ENCODE peak calls at places on chromosomes 7 and 10, in six cellular contexts. N is CD8-positive, alpha-beta T cell; K is fibroblast of lung; G is body of pancreas; O is dorsolateral prefrontal cortex; C is fibroblast of the aortic adventitia. F is an unnamed sample.

GRCh38 chr10:78194539-78195402 is 161.1 kb downstream of the RPS24 start:
- DNase-seq in O (no peak), G (no peak), N (no peak), K (peak; percentile 43), C (peak; percentile 32), F (no peak)

GRCh38 chr7:137996386-137996851 is 5.5 kb downstream of the CREB3L2 start:
- DNase-seq in O (no peak), K (peak; percentile 89), N (no peak), G (peak; percentile 53), C (peak; percentile 73), F (peak; percentile 79)

GRCh38 chr7:51242007-51242691 is 74.5 kb downstream of the COBL start:
- DNase-seq in G (no peak), O (no peak), N (no peak), K (no peak), C (peak; percentile 3), F (no peak)

GRCh38 chr10:21813944-21814343 is 189.6 kb downstream of the DNAJC1 start:
- DNase-seq in N (no peak), K (no peak), O (no peak), G (no peak), C (no peak), F (no peak)

GRCh38 chr7:65238785-65239184 is 134.9 kb upstream of the ZNF92 start:
- DNase-seq in N (no peak), K (no peak), G (no peak), O (no peak), C (no peak), F (no peak)

GRCh38 chr10:43006490-43006889 is 70.4 kb upstream of the RET start:
- DNase-seq in N (no peak), O (no peak), K (no peak), C (no peak), G (no peak), F (no peak)

GRCh38 chr10:8053446-8054242 is 844 bp upstream of the GATA3 start:
- DNase-seq in G (peak; percentile 54), N (peak; percentile 95), O (no peak), K (peak; percentile 77), C (peak; percentile 68), F (peak; percentile 23)

GRCh38 chr7:10940748-10941358 is 32.8 kb upstream of the PHF14 start:
- DNase-seq in N (peak; percentile 5), C (no peak), G (peak; percentile 19), O (no peak), K (no peak), F (no peak)

GRCh38 chr10:9301148-9301547 is 1246.7 kb downstream of the GATA3 start:
- DNase-seq in G (no peak), O (no peak), K (no peak), C (peak; percentile 23), N (no peak), F (no peak)

GRCh38 chr10:112307631-112308502 is 24.7 kb downstream of the TECTB start:
- DNase-seq in C (peak; percentile 62), G (peak; percentile 44), O (no peak), K (peak; percentile 14), N (peak; percentile 10), F (no peak)

GRCh38 chr7:141590666-141591065 is 39.5 kb downstream of the AGK start:
- DNase-seq in G (no peak), K (no peak), O (no peak), N (no peak), C (no peak), F (no peak)

GRCh38 chr7:28708458-28708951 is 249.6 kb downstream of the TRIL start:
- DNase-seq in N (no peak), G (no peak), O (peak; percentile 79), K (peak; percentile 66), C (peak; percentile 15), F (no peak)

GRCh38 chr7:44287488-44288380 is 37.7 kb downstream of the CAMK2B start:
- DNase-seq in K (no peak), N (peak; percentile 1), O (peak; percentile 26), G (peak; percentile 2), C (no peak), F (no peak)

GRCh38 chr7:80277434-80278427 is 143.1 kb downstream of the GNAI1 start:
- DNase-seq in G (no peak), N (no peak), K (peak; percentile 59), C (peak; percentile 61), O (no peak), F (peak; percentile 79)

GRCh38 chr7:24135003-24135817 is 148.8 kb upstream of the NPY start:
- DNase-seq in O (no peak), G (no peak), K (no peak), C (no peak), N (no peak), F (no peak)

GRCh38 chr7:121798896-121799295 is 74.1 kb upstream of the PTPRZ1 start:
- DNase-seq in G (no peak), K (peak; percentile 45), N (no peak), O (no peak), C (no peak), F (peak; percentile 75)

GRCh38 chr10:114103286-114103685 is 59.6 kb downstream of the ADRB1 start:
- DNase-seq in G (no peak), C (peak; percentile 77), K (peak; percentile 58), O (no peak), N (no peak), F (peak; percentile 55)

GRCh38 chr10:114095676-114096331 is 52.1 kb downstream of the ADRB1 start:
- DNase-seq in K (no peak), N (no peak), O (no peak), G (no peak), C (no peak), F (no peak)

GRCh38 chr10:114102253-114102652 is 58.6 kb downstream of the ADRB1 start:
- DNase-seq in N (no peak), K (no peak), G (no peak), O (no peak), C (no peak), F (no peak)

GRCh38 chr10:114096864-114097263 is 53.2 kb downstream of the ADRB1 start:
- DNase-seq in G (no peak), N (no peak), K (no peak), C (no peak), O (no peak), F (no peak)

DNA sequence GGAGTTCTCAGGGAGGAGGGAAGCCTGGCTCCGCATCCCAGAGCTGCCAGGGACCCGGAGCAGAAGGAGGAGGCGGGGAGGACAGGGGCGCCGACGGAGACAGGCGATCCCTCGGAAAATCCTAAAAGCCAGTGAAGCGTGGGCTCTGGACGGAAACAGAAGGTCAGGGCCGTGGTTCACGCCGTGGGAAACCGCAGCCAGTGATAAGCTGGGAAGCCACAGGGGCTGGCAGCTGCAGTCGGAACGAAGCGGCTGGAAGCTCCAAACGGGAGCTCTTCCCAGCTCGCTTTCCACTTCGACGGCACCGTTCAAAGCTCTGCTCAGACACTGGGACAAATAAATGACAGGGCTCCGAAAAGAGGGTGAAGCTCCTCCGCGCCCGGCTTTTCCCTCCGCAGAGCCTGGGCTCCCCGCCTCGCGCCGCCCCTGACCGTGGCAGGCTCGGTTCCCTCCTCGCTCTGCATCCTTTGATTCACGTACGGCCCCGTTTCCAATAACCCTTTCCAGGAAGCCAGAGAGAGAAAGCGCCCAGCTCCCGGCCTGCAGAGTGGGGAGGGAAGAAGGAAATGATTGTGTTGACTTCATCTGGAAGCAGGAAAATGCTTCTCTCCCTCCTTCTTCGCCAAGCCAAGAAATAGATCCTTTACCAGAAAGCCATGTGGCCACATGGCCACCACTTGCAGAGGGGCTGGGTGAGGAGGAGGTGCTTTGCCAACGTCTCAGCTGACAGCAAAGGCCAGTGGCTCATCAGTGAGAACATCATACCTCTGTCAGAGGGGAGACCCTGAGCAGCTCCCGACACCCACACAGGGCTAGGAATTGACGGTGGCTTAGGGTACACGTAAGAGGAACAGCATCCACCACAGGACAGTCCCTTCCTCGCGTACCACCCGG is 57.4 kb downstream of the ADRB1 start:
- DNase-seq in K (peak; percentile 72), N (no peak), O (no peak), C (peak; percentile 33), G (peak; percentile 33), F (peak; percentile 33)
- H3K4me3 ChIP-seq in K (peak overlapping the region; percentile 49), N (no peak overlapping the region), O (peak overlapping the region; percentile 63), C (peak overlapping the region; percentile 51), G (no peak overlapping the region), F (peak overlapping the region; percentile 32)

GRCh38 chr10:63133787-63134557 is 844 bp downstream of the NRBF2 start:
- DNase-seq in K (peak; percentile 60), C (peak; percentile 57), O (no peak), G (no peak), N (no peak), F (no peak)
- TF ChIP-seq CTCF in K (no peak), C (no peak), O (no peak), G (no peak), N (no peak), F (no peak)

GRCh38 chr10:90801608-90802007 is 56.2 kb downstream of the HTR7 start:
- DNase-seq in C (no peak), K (no peak), O (no peak), G (no peak), N (no peak), F (no peak)

GRCh38 chr10:90804354-90804753 is 53.5 kb downstream of the HTR7 start:
- DNase-seq in N (no peak), C (no peak), O (no peak), K (no peak), G (no peak), F (no peak)

GRCh38 chr10:90800232-90800796 is 57.5 kb downstream of the HTR7 start:
- DNase-seq in N (no peak), K (no peak), O (no peak), G (no peak), C (no peak), F (no peak)

GRCh38 chr10:90806677-90807076 is 51.2 kb downstream of the HTR7 start:
- DNase-seq in C (no peak), O (no peak), N (no peak), G (no peak), K (no peak), F (no peak)

DNA sequence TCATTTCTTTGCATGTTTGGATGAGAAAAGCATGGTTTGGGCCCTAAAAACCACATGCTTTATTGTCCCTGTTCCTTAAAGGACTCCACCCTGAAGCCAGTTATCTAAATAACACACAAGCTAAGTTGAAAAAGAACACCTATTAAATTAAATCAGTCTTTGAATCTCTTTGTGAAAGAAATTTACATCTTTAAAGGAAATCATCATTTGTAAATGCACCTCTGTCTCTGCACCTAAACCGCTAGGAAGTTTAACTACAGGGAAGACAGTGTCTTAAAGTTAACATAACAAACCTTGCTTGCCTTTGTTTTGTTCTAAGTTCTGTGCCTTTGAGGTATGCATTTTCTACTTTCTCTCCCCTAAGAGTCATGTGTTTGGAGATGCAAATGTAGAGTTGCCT is 52.6 kb downstream of the HTR7 start:
- DNase-seq in O (no peak), G (no peak), C (no peak), N (no peak), K (no peak), F (no peak)
- H3K4me3 ChIP-seq in O (no peak overlapping the region), G (no peak overlapping the region), C (no peak overlapping the region), N (no peak overlapping the region), K (no peak overlapping the region), F (no peak overlapping the region)

DNA sequence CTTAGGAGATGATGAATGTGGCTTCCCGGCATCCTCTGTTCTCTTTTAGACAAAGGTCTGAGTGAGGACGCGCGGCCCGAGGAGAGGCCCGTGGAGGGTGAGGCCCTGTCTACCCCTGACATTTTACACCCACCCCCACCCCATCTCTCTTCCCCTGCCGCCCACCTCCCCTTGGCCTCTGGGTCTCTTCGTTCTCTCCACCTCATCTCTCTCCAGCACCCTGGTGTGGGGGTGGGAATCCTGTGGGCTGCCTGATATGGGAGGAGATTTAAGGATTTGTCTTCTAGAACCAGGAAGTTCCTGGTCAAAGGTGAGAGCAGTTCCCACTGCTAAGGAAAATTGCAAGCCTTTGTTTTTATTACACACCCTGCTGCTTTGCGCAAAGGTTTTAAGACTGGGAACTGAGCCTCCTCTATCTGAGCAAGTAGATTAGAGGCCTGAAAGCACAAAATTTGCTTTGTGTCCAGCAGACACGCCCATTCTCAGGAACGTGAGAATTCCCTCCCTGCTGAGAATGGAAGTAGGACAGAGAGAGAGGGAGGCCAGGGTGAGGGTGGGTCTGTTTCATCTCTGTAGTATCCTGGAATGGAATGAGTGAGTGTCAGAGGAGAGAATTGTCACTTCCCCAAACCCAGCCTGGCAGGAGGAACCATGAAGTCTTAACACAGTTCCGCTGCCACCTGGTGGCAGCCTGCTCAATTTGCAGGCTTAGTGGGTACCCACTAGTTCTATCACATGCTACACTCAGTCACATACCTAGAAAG is 91.2 kb downstream of the GTF2IRD1 start:
- DNase-seq in G (peak; percentile 62), O (no peak), N (peak; percentile 12), C (peak; percentile 33), K (peak; percentile 36), F (peak; percentile 4)
- TF ChIP-seq CTCF in G (peak; percentile 69), O (peak; percentile 29), N (no peak), C (peak; percentile 49), K (peak; percentile 68), F (peak; percentile 53)

F was measured in astrocyte of the cerebellum.